ENCODE peak calls at places on chromosomes 3 and 15, in five cellular contexts. G, Z, B, I and E are unnamed samples.

GRCh38 chr3:30428251-30428650 is 178.2 kb upstream of the TGFBR2 start:
- DNase-seq in G (no peak), B (no peak), I (peak), Z (no peak), E (no peak)

GRCh38 chr15:25176616-25176923 is 221.8 kb downstream of the SNRPN start:
- DNase-seq in B (no peak), I (no peak), Z (peak), G (peak), E (no peak)

GRCh38 chr15:51371271-51371670 is 29.8 kb downstream of the GLDN start:
- DNase-seq in B (no peak), Z (no peak), G (no peak), I (no peak), E (no peak)

GRCh38 chr3:20123121-20123652 is 62.8 kb downstream of the SGO1 start:
- DNase-seq in I (no peak), B (no peak), Z (no peak), G (no peak), E (no peak)

GRCh38 chr3:14133876-14134275 is 9.0 kb downstream of the TMEM43 start:
- DNase-seq in B (no peak), I (peak), Z (no peak), G (no peak), E (no peak)

GRCh38 chr3:174784206-174784934 is 74.8 kb upstream of the NAALADL2 start:
- DNase-seq in Z (no peak), I (peak), G (no peak), B (no peak), E (no peak)

GRCh38 chr15:67715166-67715565 is 110.1 kb upstream of the SKOR1 start:
- DNase-seq in B (no peak), G (no peak), Z (no peak), I (no peak), E (no peak)

GRCh38 chr15:90126457-90127435 is 24.5 kb upstream of the IDH2 start:
- DNase-seq in I (no peak), G (no peak), B (peak), Z (no peak), E (no peak)

GRCh38 chr15:87498545-87498944 is 758.0 kb downstream of the NTRK3 start:
- DNase-seq in G (no peak), I (peak), Z (no peak), B (peak), E (no peak)

GRCh38 chr3:168341192-168341816 is 245.6 kb upstream of the GOLIM4 start:
- DNase-seq in I (peak), Z (no peak), G (no peak), B (peak), E (no peak)

GRCh38 chr3:127637546-127637945 is 8.6 kb downstream of the PODXL2 start:
- DNase-seq in I (no peak), Z (no peak), B (no peak), G (no peak), E (no peak)

GRCh38 chr15:39682366-39682765 is 100.3 kb downstream of the FSIP1 start:
- DNase-seq in B (no peak), I (no peak), Z (no peak), G (no peak), E (no peak)

GRCh38 chr15:82850242-82850591 is 40.8 kb downstream of the WHAMM start:
- DNase-seq in Z (no peak), B (no peak), G (no peak), I (peak), E (no peak)

GRCh38 chr15:31839388-31839787 is 190.9 kb upstream of the CHRNA7 start:
- DNase-seq in Z (no peak), I (no peak), G (no peak), B (no peak), E (no peak)

GRCh38 chr15:31840849-31841476 is 189.4 kb upstream of the CHRNA7 start:
- DNase-seq in G (no peak), I (no peak), Z (no peak), B (no peak), E (no peak)

GRCh38 chr15:31842532-31843195 is 187.7 kb upstream of the CHRNA7 start:
- DNase-seq in G (no peak), I (no peak), B (no peak), Z (no peak), E (no peak)

GRCh38 chr15:31845791-31846190 is 184.5 kb upstream of the CHRNA7 start:
- DNase-seq in I (no peak), Z (no peak), B (no peak), G (no peak), E (no peak)

DNA sequence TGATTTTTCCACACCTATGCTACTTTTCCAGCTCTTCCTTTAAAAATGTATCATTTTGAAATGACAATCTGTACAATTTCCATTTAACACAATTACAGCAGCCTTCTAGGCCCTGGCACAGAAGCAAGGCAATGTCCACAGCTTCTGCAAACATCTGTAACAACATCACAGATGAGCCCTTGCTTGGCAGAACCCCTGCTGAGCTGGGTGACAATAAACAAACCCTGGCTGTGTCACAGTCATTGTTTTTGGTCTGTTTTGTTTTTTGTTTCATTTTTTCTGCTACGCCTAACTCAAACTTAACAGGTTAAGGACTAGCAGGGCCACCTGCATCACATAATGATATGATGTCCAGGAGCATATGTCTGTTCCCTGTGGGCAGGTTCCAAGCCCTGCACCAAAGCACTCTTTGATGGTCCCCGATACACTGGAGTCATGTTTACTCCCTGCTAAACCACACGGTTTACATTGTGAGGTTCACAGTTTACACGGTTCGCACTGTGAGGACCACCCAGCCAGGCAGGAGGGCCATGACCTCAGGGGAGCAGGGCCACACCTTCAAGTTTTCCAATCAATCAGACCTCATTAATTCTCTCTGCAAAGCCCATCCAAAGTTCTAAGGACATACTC is 186.8 kb upstream of the CHRNA7 start:
- DNase-seq in G (no peak), B (no peak), Z (no peak), I (no peak), E (no peak)
- TF ChIP-seq CTCF in G (no peak), B (no peak), Z (no peak), I (no peak), E (no peak)

GRCh38 chr3:126525091-126525852 is 1.3 kb downstream of the CHST13 start:
- DNase-seq in B (peak), Z (no peak), I (no peak), G (no peak), E (no peak)

GRCh38 chr3:126525853-126526667 is 2.1 kb downstream of the CHST13 start:
- DNase-seq in G (no peak), B (no peak), Z (no peak), I (no peak), E (no peak)

GRCh38 chr3:126523745-126524428 is at the start of gene CHST13:
- DNase-seq in Z (no peak), I (peak), B (peak), G (no peak), E (no peak)

GRCh38 chr3:126526668-126527005 is 2.7 kb downstream of the CHST13 start:
- DNase-seq in B (no peak), I (no peak), Z (no peak), G (no peak), E (no peak)

GRCh38 chr3:126524429-126524988 is 554 bp downstream of the CHST13 start:
- DNase-seq in Z (no peak), B (peak), I (no peak), G (no peak), E (no peak)
- TF ChIP-seq CTCF in Z (no peak), B (no peak), I (no peak), G (no peak), E (no peak)

GRCh38 chr15:64521201-64521600 is 60.8 kb downstream of the ZNF609 start:
- DNase-seq in B (no peak), G (no peak), I (no peak), Z (no peak), E (no peak)

GRCh38 chr15:64523240-64523639 is 62.9 kb downstream of the ZNF609 start:
- DNase-seq in Z (no peak), G (no peak), B (no peak), I (no peak), E (no peak)

GRCh38 chr15:64522226-64522823 is 61.9 kb downstream of the ZNF609 start:
- DNase-seq in B (no peak), G (no peak), I (no peak), Z (no peak), E (no peak)

GRCh38 chr15:64521726-64522164 is 61.4 kb downstream of the ZNF609 start:
- DNase-seq in G (no peak), B (peak), Z (no peak), I (peak), E (no peak)

DNA sequence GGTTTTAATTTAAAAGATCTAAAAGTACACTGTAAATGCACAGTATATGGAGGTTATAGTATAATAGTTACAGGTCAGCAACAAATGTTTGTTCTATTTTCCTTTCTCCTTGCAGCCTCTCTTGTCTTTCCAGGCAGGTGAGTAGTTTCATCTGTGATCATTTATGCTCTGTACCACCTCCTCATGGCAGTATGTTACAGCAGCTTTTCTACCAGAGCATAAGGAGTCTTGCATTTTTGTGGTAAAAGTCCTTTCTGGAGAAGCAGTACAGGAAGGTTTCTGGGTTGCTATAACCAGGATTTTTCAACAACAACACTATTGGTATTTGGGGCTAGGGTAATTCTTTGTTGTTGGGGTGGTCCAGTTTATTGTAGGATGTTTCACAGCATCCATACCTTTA is 59.5 kb downstream of the ZNF609 start:
- DNase-seq in I (no peak), B (no peak), G (no peak), Z (no peak), E (no peak)
- TF ChIP-seq CTCF in I (no peak), B (no peak), G (no peak), Z (no peak), E (no peak)

GRCh38 chr3:23649502-23649901 is 156.3 kb upstream of the UBE2E1 start:
- DNase-seq in I (no peak), G (no peak), B (no peak), Z (no peak), E (no peak)

GRCh38 chr3:23646201-23646955 is 159.4 kb upstream of the UBE2E1 start:
- DNase-seq in B (no peak), G (no peak), Z (no peak), I (no peak), E (no peak)

GRCh38 chr3:23648965-23649328 is 156.8 kb upstream of the UBE2E1 start:
- DNase-seq in Z (no peak), I (peak), G (no peak), B (no peak), E (no peak)

GRCh38 chr3:23647706-23648258 is 158.0 kb upstream of the UBE2E1 start:
- DNase-seq in B (no peak), I (no peak), G (peak), Z (no peak), E (no peak)

DNA sequence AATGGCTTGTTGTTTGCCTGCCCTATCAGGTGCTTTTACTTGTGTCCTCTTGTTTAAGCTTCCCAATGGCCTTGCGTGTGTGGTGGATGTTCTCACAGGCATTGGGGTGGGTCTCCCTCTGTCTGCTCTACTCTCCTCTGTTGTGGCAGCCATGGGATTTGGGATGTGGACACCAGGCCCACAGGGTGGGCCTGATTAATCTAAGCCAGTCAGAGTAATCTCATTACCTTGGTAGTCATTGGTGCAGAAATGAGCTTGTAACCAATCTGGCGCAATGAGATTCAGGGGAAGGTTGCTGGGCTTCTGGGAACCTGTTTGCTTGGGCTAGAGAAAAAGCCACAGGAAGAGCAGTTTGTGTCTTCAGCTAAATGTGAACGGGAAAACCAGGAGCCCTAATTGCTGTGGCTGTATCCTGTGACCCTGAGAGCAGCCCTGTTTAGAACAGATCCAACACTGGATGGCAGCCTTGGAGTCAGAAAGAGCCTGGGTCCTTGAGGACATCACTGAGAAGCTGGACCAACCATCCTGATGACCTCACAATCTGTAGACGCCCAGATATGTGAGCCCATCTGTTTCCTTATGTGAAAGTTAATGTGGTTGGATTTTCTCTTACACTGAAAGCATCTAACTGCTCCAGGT is 157.3 kb upstream of the UBE2E1 start:
- DNase-seq in B (no peak), G (peak), I (peak), Z (no peak), E (no peak)
- TF ChIP-seq CTCF in B (no peak), G (no peak), I (peak), Z (no peak), E (no peak)

GRCh38 chr15:19992428-19992827 is 549.2 kb downstream of the GOLGA6L6 start:
- DNase-seq in Z (no peak), I (no peak), B (no peak), G (no peak), E (no peak)

GRCh38 chr15:19984101-19984500 is 557.5 kb downstream of the GOLGA6L6 start:
- DNase-seq in I (no peak), B (no peak), G (no peak), Z (no peak), E (no peak)

GRCh38 chr15:19987389-19988048 is 554.1 kb downstream of the GOLGA6L6 start:
- DNase-seq in Z (no peak), G (no peak), B (no peak), I (no peak), E (no peak)
- TF ChIP-seq CTCF in Z (no peak), G (no peak), B (no peak), I (no peak), E (no peak)

GRCh38 chr3:152832046-152832445 is 2.9 kb upstream of the P2RY1 start:
- DNase-seq in Z (no peak), G (no peak), I (no peak), B (no peak), E (no peak)

GRCh38 chr3:152834354-152835310 is at the start of gene P2RY1:
- DNase-seq in I (peak), G (peak), B (peak), Z (peak), E (no peak)

GRCh38 chr3:152836269-152836668 is 1.3 kb downstream of the P2RY1 start:
- DNase-seq in B (no peak), Z (no peak), G (no peak), I (no peak), E (no peak)

GRCh38 chr3:152833089-152833488 is 1.8 kb upstream of the P2RY1 start:
- DNase-seq in G (no peak), I (no peak), Z (no peak), B (no peak), E (no peak)

GRCh38 chr3:152835311-152836102 is 576 bp downstream of the P2RY1 start:
- DNase-seq in B (peak), I (peak), Z (peak), G (peak), E (no peak)
- TF ChIP-seq CTCF in B (peak), I (no peak), Z (no peak), G (no peak), E (no peak)

GRCh38 chr3:101675709-101676218 is 1.2 kb downstream of the ZBTB11 start:
- DNase-seq in Z (peak), B (peak), I (no peak), G (peak), E (no peak)

GRCh38 chr3:101676219-101676764 is 640 bp downstream of the ZBTB11 start:
- DNase-seq in G (peak), Z (peak), B (peak), I (peak), E (peak)

GRCh38 chr3:101677436-101678286 is 729 bp upstream of the ZBTB11 start:
- DNase-seq in I (no peak), G (no peak), Z (peak), B (peak), E (no peak)

GRCh38 chr3:101674518-101674917 is 2.4 kb downstream of the ZBTB11 start:
- DNase-seq in I (no peak), Z (no peak), B (no peak), G (no peak), E (no peak)

DNA sequence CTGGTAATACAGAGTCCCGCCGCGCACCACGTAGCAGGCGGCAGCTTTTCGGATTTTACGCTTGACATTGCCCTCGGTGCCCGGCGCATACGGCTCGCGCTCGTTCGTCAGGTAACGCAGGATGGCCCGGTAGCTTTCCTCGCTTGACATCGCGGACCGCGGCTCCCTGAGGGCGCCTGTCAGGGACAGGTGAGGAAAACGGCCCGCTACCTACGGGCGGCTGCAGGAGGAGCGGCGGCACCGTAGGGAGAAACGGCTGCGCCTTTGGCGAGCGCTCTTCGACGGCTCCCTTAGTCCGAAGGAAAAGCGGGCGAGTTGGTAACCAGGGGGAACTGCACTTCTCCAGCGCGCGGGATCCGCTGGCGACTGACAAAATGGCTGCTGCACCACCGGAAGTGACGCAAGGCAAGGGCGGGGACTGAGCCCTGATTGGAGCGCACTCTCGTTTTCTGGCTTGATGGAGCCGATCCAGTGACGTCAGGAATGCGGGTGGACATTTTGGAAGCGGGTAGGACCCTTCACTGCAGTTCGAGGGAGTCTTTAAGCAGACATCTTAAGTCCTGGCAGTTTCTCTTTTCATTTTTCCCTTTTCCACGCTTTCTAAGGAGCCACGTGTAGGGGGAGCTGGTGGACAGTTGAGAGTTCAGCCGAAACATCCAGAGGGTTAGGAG is at the start of gene ZBTB11:
- DNase-seq in B (peak), Z (peak), G (peak), I (peak), E (peak)
- TF ChIP-seq CTCF in B (peak), Z (peak), G (peak), I (peak), E (peak)

GRCh38 chr3:139288266-139288821 is 55.5 kb upstream of the MRPS22 start:
- DNase-seq in B (peak), I (no peak), G (no peak), Z (peak), E (no peak)
- TF ChIP-seq CTCF in B (no peak), I (peak), G (no peak), Z (no peak), E (no peak)

GRCh38 chr15:49134683-49135341 is 20.6 kb downstream of the COPS2 start:
- DNase-seq in G (no peak), Z (no peak), I (peak), B (no peak), E (no peak)

GRCh38 chr15:49135342-49135857 is 20.0 kb downstream of the COPS2 start:
- DNase-seq in I (peak), Z (no peak), B (no peak), G (no peak), E (no peak)

GRCh38 chr15:49135893-49136292 is 19.5 kb downstream of the COPS2 start:
- DNase-seq in Z (no peak), G (no peak), I (peak), B (no peak), E (no peak)

DNA sequence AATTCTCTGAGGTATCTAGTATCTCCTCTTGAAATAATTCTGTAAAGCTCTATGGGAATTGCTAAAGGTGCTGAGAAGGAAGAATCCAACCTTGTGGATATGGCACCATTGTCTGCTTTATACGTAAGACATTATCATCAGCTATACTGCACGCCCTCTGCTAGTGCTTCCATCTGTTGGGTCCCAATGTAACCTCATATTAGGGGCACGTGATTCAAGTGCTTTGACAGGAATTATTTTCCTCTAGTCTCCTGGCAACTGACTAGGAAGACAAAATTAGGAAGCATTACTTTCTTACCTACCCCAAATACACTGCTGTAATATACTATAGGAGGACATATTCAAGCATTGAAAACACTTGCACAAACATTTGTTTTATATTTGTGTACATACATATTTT is 24.0 kb downstream of the COPS2 start:
- DNase-seq in I (no peak), G (no peak), B (no peak), Z (no peak), E (no peak)
- TF ChIP-seq CTCF in I (no peak), G (no peak), B (no peak), Z (no peak), E (no peak)